ENCODE peak calls at places on chromosome 21, in ten cellular contexts. Y is mammary epithelial cell, P is fibroblast of lung, D is endothelial cell of umbilical vein, G is GM23338, E is HepG2, R is PC-9, O is MM.1S, C is K562, B is hepatocyte. Z is an unnamed sample.

GRCh38 chr21:46208761-46209721 is 19.5 kb downstream of the LSS start:
- DNase-seq in Y (no peak), P (no peak), D (no peak), G (no peak), E (no peak), R (no peak), O (no peak), C (no peak), B (no peak), Z (no peak)

GRCh38 chr21:46052703-46053651 is 44.9 kb upstream of the COL6A2 start:
- DNase-seq in Y (peak), P (peak), D (no peak), G (no peak), E (no peak), R (peak), O (no peak), C (no peak), B (no peak), Z (no peak)

GRCh38 chr21:28111151-28111619 is 881.5 kb downstream of the LTN1 start:
- DNase-seq in Y (no peak), P (peak), D (peak), G (no peak), E (no peak), R (no peak), O (no peak), C (no peak), B (peak), Z (no peak)

GRCh38 chr21:34979383-34979782 is 69.7 kb downstream of the RUNX1 start:
- DNase-seq in Y (no peak), P (no peak), D (no peak), G (no peak), E (no peak), R (no peak), O (no peak), C (no peak), B (no peak), Z (no peak)

GRCh38 chr21:14737922-14738321 is 191.8 kb upstream of the SAMSN1 start:
- DNase-seq in Y (peak), P (peak), D (peak), G (peak), E (peak), R (peak), O (peak), C (peak), B (peak), Z (peak)

GRCh38 chr21:25563399-25564116 is 43.7 kb downstream of the MRPL39 start:
- DNase-seq in Y (no peak), P (peak), D (peak), G (no peak), E (no peak), R (no peak), O (no peak), C (no peak), B (no peak), Z (no peak)

GRCh38 chr21:46397993-46398392 is 60.7 kb upstream of the DIP2A start:
- DNase-seq in Y (no peak), P (no peak), D (no peak), G (no peak), E (no peak), R (no peak), O (no peak), C (no peak), B (no peak), Z (no peak)

GRCh38 chr21:23853796-23854379 is 1753.4 kb downstream of the MRPL39 start:
- DNase-seq in Y (no peak), P (peak), D (peak), G (peak), E (no peak), R (no peak), O (peak), C (peak), B (peak), Z (peak)

GRCh38 chr21:27532081-27532480 is 565.2 kb upstream of the ADAMTS5 start:
- DNase-seq in Y (no peak), P (peak), D (no peak), G (no peak), E (peak), R (no peak), O (no peak), C (no peak), B (peak), Z (no peak)

DNA sequence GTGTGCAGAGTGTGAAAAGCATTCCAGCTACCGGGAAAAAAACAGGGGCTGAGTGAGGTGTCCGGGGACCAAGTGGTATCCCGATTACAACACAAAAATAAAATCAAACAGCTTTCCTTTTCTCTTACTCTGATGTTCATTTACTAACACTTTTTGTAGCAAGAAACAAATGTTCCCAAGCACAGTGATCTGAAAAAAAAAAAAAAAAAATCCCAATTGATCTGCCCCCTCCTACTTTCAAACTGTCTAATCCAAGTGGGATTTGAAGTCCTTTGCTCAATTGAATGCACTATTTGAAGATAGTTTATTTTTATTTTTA is 1.3 kb downstream of the BACE2 start:
- DNase-seq in Y (no peak), P (no peak), D (no peak), G (no peak), E (no peak), R (no peak), O (no peak), C (no peak), B (no peak), Z (no peak)
- TF ChIP-seq CTCF in Y (no peak), P (no peak), D (no peak), G (no peak), E (no peak), R (no peak), O (no peak), C (no peak), B (no peak), Z (no peak)

DNA sequence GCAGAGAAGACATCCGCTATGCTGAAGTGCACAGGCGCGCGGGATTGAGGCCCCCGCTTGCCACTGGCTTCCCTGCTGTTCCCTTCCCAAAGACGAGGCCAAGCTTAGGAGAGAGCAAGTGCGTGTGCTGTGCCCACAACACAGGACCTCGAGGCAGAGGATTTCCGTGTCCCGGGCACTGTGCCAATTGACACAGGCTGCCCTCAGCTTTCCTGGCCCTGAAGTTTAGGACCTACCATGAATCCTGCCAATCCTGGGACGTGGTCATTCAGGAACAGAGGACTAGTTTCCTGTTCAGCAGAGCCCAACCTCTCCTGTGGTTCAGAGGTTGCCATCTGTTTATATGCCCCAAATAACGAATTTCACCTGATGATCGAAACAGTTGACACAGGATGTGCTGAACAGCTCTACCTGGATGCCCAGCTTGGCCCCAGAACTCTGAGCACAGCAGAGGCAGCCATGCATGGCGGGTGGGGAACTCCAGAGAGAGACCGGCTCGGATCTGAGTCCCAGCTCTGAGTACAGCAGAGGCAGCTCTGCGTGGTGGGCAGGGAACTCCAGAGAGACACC is 22.0 kb downstream of the SLC37A1 start:
- DNase-seq in Y (no peak), P (no peak), D (peak), G (no peak), E (no peak), R (no peak), O (no peak), C (no peak), B (no peak), Z (no peak)
- H3K4me3 ChIP-seq in Y (no peak), P (no peak), D (no peak), G (no peak), E (no peak), R (no peak), O (no peak), C (no peak), B (no peak), Z (no peak)

GRCh38 chr21:36703626-36704280 is 4.8 kb downstream of the SIM2 start:
- DNase-seq in Y (no peak), P (no peak), D (no peak), G (no peak), E (no peak), R (no peak), O (no peak), C (no peak), B (no peak), Z (no peak)
- TF ChIP-seq EZH2 in Y (peak), P (no peak), D (no peak), G (no peak), E (no peak), R (no peak), O (no peak), C (no peak), B (no peak), Z (no peak)

GRCh38 chr21:44523567-44524181 is 16.3 kb downstream of the KRTAP10-1 start:
- DNase-seq in Y (no peak), P (no peak), D (no peak), G (no peak), E (no peak), R (no peak), O (no peak), C (no peak), B (no peak), Z (no peak)

GRCh38 chr21:44521301-44521927 is 18.6 kb downstream of the KRTAP10-1 start:
- DNase-seq in Y (no peak), P (no peak), D (no peak), G (no peak), E (no peak), R (no peak), O (no peak), C (no peak), B (no peak), Z (no peak)

GRCh38 chr21:44522753-44523204 is 17.2 kb downstream of the KRTAP10-1 start:
- DNase-seq in Y (no peak), P (no peak), D (no peak), G (no peak), E (no peak), R (no peak), O (no peak), C (no peak), B (no peak), Z (no peak)

GRCh38 chr21:44520326-44521300 is 19.4 kb downstream of the KRTAP10-1 start:
- DNase-seq in Y (no peak), P (no peak), D (no peak), G (no peak), E (no peak), R (no peak), O (no peak), C (no peak), B (no peak), Z (no peak)

GRCh38 chr21:44521928-44522752 is 17.9 kb downstream of the KRTAP10-1 start:
- DNase-seq in Y (no peak), P (no peak), D (no peak), G (no peak), E (no peak), R (no peak), O (no peak), C (no peak), B (no peak), Z (no peak)
- TF ChIP-seq CTCF in Y (no peak), P (no peak), D (no peak), G (no peak), E (no peak), R (no peak), O (no peak), C (no peak), B (no peak), Z (no peak)

DNA sequence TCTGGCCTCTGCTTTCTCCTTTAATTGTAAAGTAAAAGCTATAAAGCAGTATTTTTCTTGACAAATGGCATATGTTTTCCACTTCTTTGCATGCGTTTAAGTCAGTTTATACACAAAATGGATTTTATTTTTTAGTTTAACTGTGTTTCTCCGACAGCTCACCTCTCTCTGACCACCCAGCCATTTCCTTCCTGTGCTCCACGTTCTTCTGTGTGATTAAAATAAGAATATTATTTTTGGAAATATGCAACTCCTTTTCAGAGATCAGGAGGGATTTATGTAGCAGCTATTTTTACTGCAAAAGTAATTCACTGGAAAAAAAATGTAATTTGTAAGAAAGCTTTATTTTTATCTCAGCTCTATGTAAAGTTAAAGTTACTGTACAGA is 18.0 kb downstream of the ETS2 start:
- DNase-seq in Y (no peak), P (no peak), D (peak), G (no peak), E (no peak), R (no peak), O (no peak), C (no peak), B (no peak), Z (no peak)
- H3K4me3 ChIP-seq in Y (no peak), P (no peak), D (no peak), G (no peak), E (no peak), R (no peak), O (no peak), C (no peak), B (no peak), Z (no peak)

DNA sequence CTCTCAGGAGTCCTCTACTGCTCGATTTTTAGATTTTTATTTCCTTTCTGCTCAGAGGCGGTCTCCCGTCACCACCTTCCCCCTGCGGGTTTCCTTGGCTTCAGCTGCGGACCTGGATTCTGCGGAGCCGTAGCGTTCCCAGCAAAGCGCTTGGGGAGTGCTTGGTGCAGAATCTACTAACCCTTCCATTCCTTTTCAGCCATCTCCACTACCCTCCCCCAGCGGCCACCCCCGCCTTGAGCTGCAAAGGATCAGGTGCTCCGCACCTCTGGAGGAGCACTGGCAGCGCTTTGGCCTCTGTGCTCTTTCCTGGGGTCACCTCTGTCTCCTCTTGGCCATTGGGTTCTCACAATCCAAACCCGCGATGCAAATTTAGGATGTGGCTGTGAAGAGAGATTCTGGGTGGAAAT is 3.8 kb downstream of the OLIG2 start:
- DNase-seq in Y (no peak), P (no peak), D (no peak), G (peak), E (no peak), R (no peak), O (no peak), C (no peak), B (no peak), Z (no peak)
- TF ChIP-seq EZH2 in Y (peak), P (no peak), D (peak), G (no peak), E (no peak), R (no peak), O (no peak), C (no peak), B (no peak), Z (peak)

DNA sequence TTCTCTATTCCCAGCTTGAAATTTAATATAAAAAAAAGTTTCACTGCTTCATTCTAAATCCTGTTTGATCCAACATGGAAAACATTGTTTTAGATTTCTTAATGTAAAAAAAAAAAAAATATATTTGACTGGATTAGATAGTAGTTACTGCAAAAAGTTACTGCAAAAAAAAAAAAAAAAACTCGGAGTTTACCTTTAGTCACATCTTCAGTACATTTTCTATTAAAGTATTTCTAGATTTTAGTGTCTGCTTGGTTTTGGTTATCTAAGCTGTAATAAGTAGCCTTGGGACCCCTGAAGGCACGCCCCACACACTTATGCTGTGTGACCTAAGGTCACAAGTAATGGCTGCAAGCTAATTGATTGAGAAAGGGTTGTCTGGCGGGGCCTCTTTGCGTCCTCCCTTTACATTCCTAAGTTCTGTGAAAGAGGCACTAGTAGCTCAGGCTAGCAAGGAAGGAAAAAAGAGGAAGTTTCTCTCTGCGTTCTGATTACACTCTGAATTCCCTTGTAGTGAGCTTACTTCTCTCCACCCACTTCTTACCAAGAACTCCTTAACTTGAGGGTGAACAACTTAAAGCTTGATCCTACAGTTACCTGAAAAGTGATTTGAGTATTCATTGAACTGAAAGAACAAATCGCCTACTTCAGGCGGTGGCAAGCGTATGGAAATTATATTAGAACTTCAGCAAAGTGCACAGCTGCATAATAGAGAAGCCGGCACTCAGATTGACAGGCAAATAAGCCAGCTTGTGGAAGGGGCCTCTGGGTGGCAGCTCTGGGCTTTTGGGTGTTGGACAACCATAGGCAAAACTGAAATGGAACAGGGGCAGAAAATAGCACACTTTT is 464.2 kb downstream of the USP25 start:
- DNase-seq in Y (peak), P (peak), D (peak), G (peak), E (no peak), R (no peak), O (peak), C (no peak), B (peak), Z (no peak)
- TF ChIP-seq CTCF in Y (peak), P (peak), D (peak), G (no peak), E (peak), R (no peak), O (peak), C (no peak), B (peak), Z (no peak)

DNA sequence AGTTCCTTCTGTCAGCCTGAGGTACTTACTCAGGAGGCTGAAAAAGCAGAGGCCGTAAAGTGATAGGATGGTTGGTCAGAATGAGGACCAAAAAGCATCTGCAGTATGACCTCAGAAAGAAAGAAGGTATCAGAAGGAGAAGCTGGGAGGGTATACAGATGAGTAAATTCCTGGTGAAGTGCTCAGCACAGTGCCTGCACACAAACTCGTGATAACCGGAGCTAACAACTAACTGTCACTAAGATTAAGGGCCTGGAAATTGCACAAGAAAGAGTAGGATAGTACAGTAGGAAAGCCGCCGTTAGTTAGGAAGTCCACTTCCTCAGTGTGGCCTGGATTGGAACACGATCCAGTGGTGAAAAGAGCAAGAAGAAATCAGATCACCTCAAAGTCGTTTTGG is 62.6 kb downstream of the VPS26C start:
- DNase-seq in Y (no peak), P (no peak), D (no peak), G (no peak), E (no peak), R (no peak), O (no peak), C (no peak), B (no peak), Z (no peak)
- H3K4me3 ChIP-seq in Y (no peak), P (no peak), D (no peak), G (no peak), E (no peak), R (no peak), O (no peak), C (no peak), B (no peak), Z (no peak)

GRCh38 chr21:31872452-31873274 is at the start of gene HUNK:
- DNase-seq in Y (peak), P (peak), D (no peak), G (peak), E (peak), R (no peak), O (peak), C (no peak), B (peak), Z (peak)
- TF ChIP-seq EZH2 in Y (peak), P (peak), D (peak), G (peak), E (no peak), R (no peak), O (no peak), C (no peak), B (no peak), Z (no peak)